ENCODE peak calls at places on chromosomes 2 and 18, in eight cellular contexts. One of them, this sample, is unnamed.

GRCh38 chr2:174312581-174313234 is 22.0 kb upstream of the SP9 start:
- DNase-seq in H1: no peak
- DNase-seq in suprapubic skin: no peak
- DNase-seq in stomach: no peak
- DNase-seq in upper lobe of left lung: no peak
- DNase-seq in GM12891: no peak
- DNase-seq in breast epithelium: no peak
- DNase-seq in HCT116: no peak
- DNase-seq in this sample: peak; percentile 7

GRCh38 chr18:4196358-4196757 is 258.7 kb downstream of the DLGAP1 start:
- DNase-seq in H1: no peak
- DNase-seq in suprapubic skin: no peak
- DNase-seq in stomach: no peak
- DNase-seq in upper lobe of left lung: no peak
- DNase-seq in GM12891: no peak
- DNase-seq in breast epithelium: no peak
- DNase-seq in HCT116: no peak
- DNase-seq in this sample: no peak

GRCh38 chr2:46146866-46147502 is 150.2 kb upstream of the EPAS1 start:
- DNase-seq in H1: no peak
- DNase-seq in suprapubic skin: peak; percentile 11
- DNase-seq in stomach: no peak
- DNase-seq in upper lobe of left lung: no peak
- DNase-seq in GM12891: no peak
- DNase-seq in breast epithelium: no peak
- DNase-seq in HCT116: no peak
- DNase-seq in this sample: no peak

GRCh38 chr2:61520261-61520660 is 17.9 kb downstream of the XPO1 start:
- DNase-seq in H1: no peak
- DNase-seq in suprapubic skin: no peak
- DNase-seq in stomach: no peak
- DNase-seq in upper lobe of left lung: no peak
- DNase-seq in GM12891: no peak
- DNase-seq in breast epithelium: no peak
- DNase-seq in HCT116: no peak
- DNase-seq in this sample: no peak

GRCh38 chr18:47754311-47755101 is 176.0 kb downstream of the SMAD2 start:
- DNase-seq in H1: peak; percentile 71
- DNase-seq in suprapubic skin: no peak
- DNase-seq in stomach: peak; percentile 43
- DNase-seq in upper lobe of left lung: peak; percentile 84
- DNase-seq in GM12891: peak; percentile 64
- DNase-seq in breast epithelium: no peak
- DNase-seq in HCT116: peak; percentile 37
- DNase-seq in this sample: peak; percentile 21

GRCh38 chr18:6757966-6758365 is 28.4 kb downstream of the ARHGAP28 start:
- DNase-seq in H1: no peak
- DNase-seq in suprapubic skin: no peak
- DNase-seq in stomach: no peak
- DNase-seq in upper lobe of left lung: no peak
- DNase-seq in GM12891: no peak
- DNase-seq in breast epithelium: no peak
- DNase-seq in HCT116: no peak
- DNase-seq in this sample: no peak

GRCh38 chr18:7567487-7568425 is 640 bp downstream of the PTPRM start:
- DNase-seq in H1: no peak
- DNase-seq in suprapubic skin: peak; percentile 81
- DNase-seq in stomach: peak; percentile 52
- DNase-seq in upper lobe of left lung: peak; percentile 92
- DNase-seq in GM12891: peak; percentile 19
- DNase-seq in breast epithelium: peak; percentile 36
- DNase-seq in HCT116: no peak
- DNase-seq in this sample: peak; percentile 65

GRCh38 chr2:64992218-64992617 is 3.0 kb downstream of the SLC1A4 start:
- DNase-seq in H1: no peak
- DNase-seq in suprapubic skin: no peak
- DNase-seq in stomach: no peak
- DNase-seq in upper lobe of left lung: no peak
- DNase-seq in GM12891: no peak
- DNase-seq in breast epithelium: no peak
- DNase-seq in HCT116: no peak
- DNase-seq in this sample: no peak

GRCh38 chr2:8527031-8527430 is 154.8 kb upstream of the ID2 start:
- DNase-seq in H1: no peak
- DNase-seq in suprapubic skin: no peak
- DNase-seq in stomach: no peak
- DNase-seq in upper lobe of left lung: no peak
- DNase-seq in GM12891: no peak
- DNase-seq in breast epithelium: no peak
- DNase-seq in HCT116: no peak
- DNase-seq in this sample: no peak

GRCh38 chr2:5187283-5187682 is 504.9 kb upstream of the SOX11 start:
- DNase-seq in H1: no peak
- DNase-seq in suprapubic skin: no peak
- DNase-seq in stomach: no peak
- DNase-seq in upper lobe of left lung: no peak
- DNase-seq in GM12891: no peak
- DNase-seq in breast epithelium: no peak
- DNase-seq in HCT116: no peak
- DNase-seq in this sample: no peak

GRCh38 chr2:110807520-110807919 is 75.1 kb downstream of the ACOXL start:
- DNase-seq in H1: no peak
- DNase-seq in suprapubic skin: no peak
- DNase-seq in stomach: no peak
- DNase-seq in upper lobe of left lung: peak; percentile 33
- DNase-seq in GM12891: no peak
- DNase-seq in breast epithelium: no peak
- DNase-seq in HCT116: no peak
- DNase-seq in this sample: no peak

GRCh38 chr2:134319581-134320246 is 65.8 kb downstream of the MGAT5 start:
- DNase-seq in H1: no peak
- DNase-seq in suprapubic skin: no peak
- DNase-seq in stomach: no peak
- DNase-seq in upper lobe of left lung: no peak
- DNase-seq in GM12891: no peak
- DNase-seq in breast epithelium: no peak
- DNase-seq in HCT116: no peak
- DNase-seq in this sample: no peak

GRCh38 chr2:168138911-168139310 is 108.5 kb downstream of the STK39 start:
- DNase-seq in H1: no peak
- DNase-seq in suprapubic skin: no peak
- DNase-seq in stomach: no peak
- DNase-seq in upper lobe of left lung: no peak
- DNase-seq in GM12891: no peak
- DNase-seq in breast epithelium: no peak
- DNase-seq in HCT116: no peak
- DNase-seq in this sample: no peak

GRCh38 chr18:34224423-34225217 is at the start of gene NOL4:
- DNase-seq in H1: peak; percentile 98
- DNase-seq in suprapubic skin: no peak
- DNase-seq in stomach: peak; percentile 45
- DNase-seq in upper lobe of left lung: peak; percentile 85
- DNase-seq in GM12891: no peak
- DNase-seq in breast epithelium: peak; percentile 53
- DNase-seq in HCT116: no peak
- DNase-seq in this sample: peak; percentile 19
- TF ChIP-seq POLR2AphosphoS5 in H1: no peak
- TF ChIP-seq POLR2AphosphoS5 in suprapubic skin: no peak
- TF ChIP-seq POLR2AphosphoS5 in stomach: no peak
- TF ChIP-seq POLR2AphosphoS5 in upper lobe of left lung: no peak
- TF ChIP-seq POLR2AphosphoS5 in GM12891: no peak
- TF ChIP-seq POLR2AphosphoS5 in breast epithelium: no peak
- TF ChIP-seq POLR2AphosphoS5 in HCT116: no peak
- TF ChIP-seq POLR2AphosphoS5 in this sample: no peak

GRCh38 chr2:234429265-234429664 is 67.6 kb downstream of the ARL4C start:
- DNase-seq in H1: no peak
- DNase-seq in suprapubic skin: no peak
- DNase-seq in stomach: no peak
- DNase-seq in upper lobe of left lung: no peak
- DNase-seq in GM12891: no peak
- DNase-seq in breast epithelium: no peak
- DNase-seq in HCT116: no peak
- DNase-seq in this sample: no peak
- TF ChIP-seq POLR2AphosphoS5 in H1: no peak
- TF ChIP-seq POLR2AphosphoS5 in suprapubic skin: no peak
- TF ChIP-seq POLR2AphosphoS5 in stomach: no peak
- TF ChIP-seq POLR2AphosphoS5 in upper lobe of left lung: no peak
- TF ChIP-seq POLR2AphosphoS5 in GM12891: no peak
- TF ChIP-seq POLR2AphosphoS5 in breast epithelium: no peak
- TF ChIP-seq POLR2AphosphoS5 in HCT116: no peak
- TF ChIP-seq POLR2AphosphoS5 in this sample: no peak

GRCh38 chr2:144331652-144332355 is 188.1 kb downstream of the ZEB2 start:
- DNase-seq in H1: no peak
- DNase-seq in suprapubic skin: peak; percentile 87
- DNase-seq in stomach: no peak
- DNase-seq in upper lobe of left lung: no peak
- DNase-seq in GM12891: peak; percentile 33
- DNase-seq in breast epithelium: no peak
- DNase-seq in HCT116: peak; percentile 29
- DNase-seq in this sample: peak; percentile 76
- TF ChIP-seq POLR2AphosphoS5 in H1: peak; percentile 81
- TF ChIP-seq POLR2AphosphoS5 in suprapubic skin: no peak
- TF ChIP-seq POLR2AphosphoS5 in stomach: peak; percentile 73
- TF ChIP-seq POLR2AphosphoS5 in upper lobe of left lung: peak; percentile 50
- TF ChIP-seq POLR2AphosphoS5 in GM12891: peak; percentile 37
- TF ChIP-seq POLR2AphosphoS5 in breast epithelium: peak; percentile 57
- TF ChIP-seq POLR2AphosphoS5 in HCT116: no peak
- TF ChIP-seq POLR2AphosphoS5 in this sample: peak; percentile 67

DNA sequence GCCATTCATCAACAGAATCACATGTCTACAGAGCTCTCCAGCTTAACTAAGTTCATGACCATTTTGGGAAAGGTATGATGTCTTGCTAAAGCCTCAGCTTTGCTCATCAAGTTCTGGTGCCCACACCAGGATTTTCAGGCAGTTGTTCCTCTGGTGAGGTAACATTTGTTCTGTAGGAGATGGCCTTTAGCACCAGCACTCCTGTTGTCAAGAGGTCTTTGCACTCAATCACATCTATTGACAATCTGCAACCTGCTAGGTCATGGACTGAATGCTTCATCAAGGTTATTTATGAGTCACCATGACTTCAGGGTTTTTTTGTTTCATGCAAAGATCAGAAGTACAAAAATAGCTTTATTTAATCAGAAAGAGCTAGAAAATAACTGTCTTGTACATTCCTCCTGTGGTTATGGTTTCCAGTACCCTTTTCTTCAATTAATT is 36.6 kb upstream of the VIT start:
- DNase-seq in H1: no peak
- DNase-seq in suprapubic skin: no peak
- DNase-seq in stomach: no peak
- DNase-seq in upper lobe of left lung: no peak
- DNase-seq in GM12891: no peak
- DNase-seq in breast epithelium: no peak
- DNase-seq in HCT116: no peak
- DNase-seq in this sample: peak; percentile 26
- TF ChIP-seq POLR2AphosphoS5 in H1: no peak
- TF ChIP-seq POLR2AphosphoS5 in suprapubic skin: no peak
- TF ChIP-seq POLR2AphosphoS5 in stomach: no peak
- TF ChIP-seq POLR2AphosphoS5 in upper lobe of left lung: no peak
- TF ChIP-seq POLR2AphosphoS5 in GM12891: no peak
- TF ChIP-seq POLR2AphosphoS5 in breast epithelium: no peak
- TF ChIP-seq POLR2AphosphoS5 in HCT116: no peak
- TF ChIP-seq POLR2AphosphoS5 in this sample: no peak

This sample was measured in endothelial cell of umbilical vein.